ENCODE peak calls at places on chromosomes 5 and 9, in seven cellular contexts. A, D, T, N, I, R and K are unnamed samples.

GRCh38 chr5:89277791-89278190 is 394.8 kb upstream of the MEF2C start:
- DNase-seq in D (peak; percentile 44), N (no peak), R (no peak), I (no peak), T (no peak), A (no peak), K (peak; percentile 75)

GRCh38 chr5:26553079-26553478 is 485.3 kb downstream of the CDH9 start:
- DNase-seq in I (no peak), T (no peak), R (no peak), N (no peak), A (no peak), D (no peak), K (peak; percentile 85)

GRCh38 chr5:35096209-35096608 is 48.5 kb upstream of the AGXT2 start:
- DNase-seq in D (no peak), N (no peak), A (no peak), T (no peak), R (no peak), I (no peak), K (no peak)

GRCh38 chr9:134559013-134559412 is 82.6 kb upstream of the COL5A1 start:
- DNase-seq in N (peak; percentile 16), D (no peak), A (no peak), I (no peak), T (no peak), R (no peak), K (no peak)

GRCh38 chr5:143515829-143516228 is 112.3 kb upstream of the NR3C1 start:
- DNase-seq in T (peak; percentile 36), R (no peak), I (no peak), D (peak; percentile 39), A (no peak), N (no peak), K (peak; percentile 89)

GRCh38 chr5:61290815-61291214 is 41.2 kb upstream of the ZSWIM6 start:
- DNase-seq in D (no peak), I (no peak), A (no peak), T (no peak), R (no peak), N (no peak), K (peak; percentile 47)

GRCh38 chr9:129989740-129990139 is 53.2 kb downstream of the FNBP1 start:
- DNase-seq in I (no peak), N (no peak), A (no peak), T (no peak), D (peak; percentile 28), R (no peak), K (peak; percentile 77)

GRCh38 chr5:138664276-138664943 is 88.8 kb upstream of the CTNNA1 start:
- DNase-seq in T (no peak), A (no peak), R (no peak), D (peak; percentile 39), N (no peak), I (no peak), K (no peak)

GRCh38 chr5:132473608-132474007 is 17.0 kb downstream of the IRF1 start:
- DNase-seq in R (no peak), A (no peak), N (no peak), I (peak; percentile 36), T (no peak), D (no peak), K (no peak)

GRCh38 chr5:79055017-79055416 is 14.5 kb downstream of the DMGDH start:
- DNase-seq in A (no peak), R (no peak), T (no peak), D (no peak), I (no peak), N (no peak), K (no peak)

GRCh38 chr5:53249529-53249928 is 140.0 kb upstream of the MOCS2 start:
- DNase-seq in N (no peak), R (no peak), D (peak; percentile 98), I (no peak), A (no peak), T (no peak), K (peak; percentile 88)

GRCh38 chr5:35679351-35679750 is 61.7 kb downstream of the SPEF2 start:
- DNase-seq in T (no peak), A (no peak), I (no peak), D (no peak), R (no peak), N (no peak), K (no peak)

GRCh38 chr9:6946583-6946982 is 188.8 kb downstream of the KDM4C start:
- DNase-seq in A (no peak), N (no peak), T (no peak), D (no peak), I (no peak), R (no peak), K (no peak)

GRCh38 chr5:12072441-12072840 is 168.2 kb upstream of the CTNND2 start:
- DNase-seq in R (peak; percentile 44), D (no peak), T (no peak), I (no peak), A (no peak), N (no peak), K (no peak)

GRCh38 chr5:96516631-96517071 is 83.6 kb upstream of the PCSK1 start:
- DNase-seq in A (no peak), D (peak; percentile 61), T (no peak), R (no peak), N (no peak), I (no peak), K (peak; percentile 4)

GRCh38 chr5:96978812-96979449 is 43.1 kb downstream of the LNPEP start:
- DNase-seq in R (no peak), A (no peak), T (no peak), D (peak; percentile 78), N (no peak), I (no peak), K (peak; percentile 83)

GRCh38 chr5:16864566-16864965 is 71.5 kb downstream of the MYO10 start:
- DNase-seq in A (no peak), N (no peak), D (no peak), R (no peak), T (no peak), I (no peak), K (no peak)

GRCh38 chr9:110691002-110691549 is 22.5 kb downstream of the MUSK start:
- DNase-seq in R (no peak), N (no peak), I (no peak), D (peak; percentile 35), A (no peak), T (no peak), K (peak; percentile 55)

GRCh38 chr9:114787781-114788498 is 17.9 kb downstream of the TNFSF15 start:
- DNase-seq in A (no peak), T (no peak), I (no peak), D (no peak), N (no peak), R (no peak), K (no peak)

GRCh38 chr9:115349542-115349941 is 231.6 kb upstream of the TNC start:
- DNase-seq in D (peak; percentile 82), N (no peak), A (no peak), R (no peak), I (no peak), T (no peak), K (no peak)

GRCh38 chr5:135753990-135754389 is 80.5 kb upstream of the SLC25A48 start:
- DNase-seq in D (no peak), R (no peak), N (no peak), T (no peak), I (no peak), A (no peak), K (no peak)

GRCh38 chr9:98521141-98521540 is 187.6 kb downstream of the GABBR2 start:
- DNase-seq in T (no peak), I (no peak), D (peak; percentile 92), A (no peak), R (no peak), N (no peak), K (peak; percentile 84)

GRCh38 chr9:137280478-137281344 is 3.2 kb downstream of the TOR4A start:
- DNase-seq in R (peak; percentile 77), N (no peak), D (no peak), A (peak; percentile 44), T (peak; percentile 44), I (no peak), K (no peak)

GRCh38 chr5:84228266-84228665 is 156.4 kb downstream of the EDIL3 start:
- DNase-seq in N (no peak), A (no peak), D (peak; percentile 9), T (no peak), I (no peak), R (no peak), K (no peak)

GRCh38 chr9:12204512-12204911 is 488.7 kb upstream of the TYRP1 start:
- DNase-seq in R (no peak), A (no peak), I (no peak), N (no peak), T (no peak), D (no peak), K (no peak)

GRCh38 chr5:179832039-179832745 is 11.5 kb downstream of the SQSTM1 start:
- DNase-seq in N (no peak), I (no peak), A (no peak), R (no peak), D (no peak), T (no peak), K (no peak)

GRCh38 chr5:179828756-179829421 is 8.2 kb downstream of the SQSTM1 start:
- DNase-seq in A (no peak), T (no peak), N (no peak), R (no peak), D (no peak), I (no peak), K (no peak)

GRCh38 chr5:179827684-179828083 is 7.0 kb downstream of the SQSTM1 start:
- DNase-seq in N (peak; percentile 77), T (peak; percentile 54), I (no peak), D (peak; percentile 73), R (peak; percentile 41), A (peak; percentile 75), K (peak; percentile 66)

GRCh38 chr5:179833056-179833708 is 12.5 kb downstream of the SQSTM1 start:
- DNase-seq in I (no peak), R (no peak), N (no peak), T (no peak), D (no peak), A (no peak), K (no peak)

GRCh38 chr5:179829732-179830435 is 9.2 kb downstream of the SQSTM1 start:
- DNase-seq in A (no peak), D (no peak), I (no peak), R (no peak), N (no peak), T (no peak), K (no peak)
- H3K36me3 ChIP-seq in A (peaks cover 97% of the 10 kb centered on the region), D (peaks cover 83% of the 10 kb centered on the region), I (peaks cover 32% of the 10 kb centered on the region), R (peaks cover 33% of the 10 kb centered on the region), N (peaks cover 16% of the 10 kb centered on the region), T (no peaks in the 10 kb centered on the region), K (peaks cover 99% of the 10 kb centered on the region)

GRCh38 chr9:77647267-77647658 is 859 bp downstream of the GNA14 start:
- DNase-seq in T (no peak), D (no peak), R (no peak), I (no peak), A (no peak), N (no peak), K (no peak)
- H3K4me3 ChIP-seq in T (peak overlapping the region; percentile 71), D (no peak overlapping the region), R (peak overlapping the region; percentile 87), I (no peak overlapping the region), A (peak overlapping the region; percentile 69), N (peak overlapping the region; percentile 67), K (no peak overlapping the region)

GRCh38 chr9:86303316-86303975 is 21.1 kb upstream of the ISCA1 start:
- DNase-seq in R (peak; percentile 74), T (no peak), N (no peak), A (no peak), I (peak; percentile 45), D (peak; percentile 53), K (no peak)
- H3K36me3 ChIP-seq in R (peaks cover 3% of the 10 kb centered on the region), T (no peaks in the 10 kb centered on the region), N (peaks cover 5% of the 10 kb centered on the region), A (peaks cover 100% of the 10 kb centered on the region), I (peaks cover 20% of the 10 kb centered on the region), D (peaks cover 50% of the 10 kb centered on the region), K (peaks cover 53% of the 10 kb centered on the region)

DNA sequence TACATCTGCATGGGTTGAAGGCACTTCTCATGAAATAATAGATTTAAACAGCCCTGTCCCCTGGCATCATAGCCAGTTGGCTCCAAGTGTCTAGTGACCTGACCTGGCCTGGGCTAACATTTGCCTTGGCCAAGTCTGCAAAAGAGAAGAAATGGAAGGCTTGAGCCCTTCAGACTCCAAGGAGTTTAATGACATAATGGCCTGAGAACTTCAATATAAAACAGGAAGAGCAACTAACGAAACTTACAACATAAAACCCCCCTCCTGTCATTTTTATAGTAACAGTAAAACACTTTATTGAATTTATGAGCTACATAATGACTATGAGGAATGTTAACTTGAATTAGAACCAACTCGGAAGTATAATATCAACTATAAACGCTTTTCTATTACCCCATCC is 218.8 kb upstream of the TBCA start:
- DNase-seq in R (no peak), I (no peak), T (no peak), N (no peak), A (no peak), D (no peak), K (no peak)
- H3K4me3 ChIP-seq in R (no peak overlapping the region), I (no peak overlapping the region), T (no peak overlapping the region), N (no peak overlapping the region), A (no peak overlapping the region), D (no peak overlapping the region), K (no peak overlapping the region)